ENCODE peak calls at places on chromosomes 13 and 19, in nine cellular contexts. E is NCI-H1092 treated with DMSO at 0.1 percent for 48 hours; G is CD4-positive, alpha-beta T cell; M is heart right ventricle; S is ELF-1; Y is fibroblast of the aortic adventitia; Z is fibroblast of mammary gland; F is activated T-helper 2 cell treated with anti-CD3 and anti-CD28 coated beads, Interferon-gamma antibody, Interleukin-2, Interleukin-4, amounts not matched to agents 10 μg/mL and 5 μg/mL and 100 μg/mL, durations not matched to agents 14 hours and 24 hours and 36 hours; K is mesendoderm. T is an unnamed sample.

GRCh38 chr19:46493236-46494114 is 2.2 kb downstream of the PNMA8B start:
- DNase-seq in E (no peak), Z (no peak), K (peak), M (no peak), F (no peak), S (no peak), Y (peak), G (peak), T (peak)

GRCh38 chr19:6556480-6556879 is 25.7 kb downstream of the TNFSF9 start:
- DNase-seq in S (no peak), Y (peak), F (no peak), E (no peak), K (no peak), G (no peak), Z (no peak), M (no peak), T (no peak)

GRCh38 chr19:50565984-50566903 is 2.0 kb downstream of the LRRC4B start:
- DNase-seq in G (no peak), K (peak), Y (no peak), E (no peak), F (no peak), M (no peak), Z (no peak), S (no peak), T (peak)

GRCh38 chr19:39692166-39692565 is 12.1 kb upstream of the LGALS14 start:
- DNase-seq in S (no peak), Z (peak), E (no peak), G (no peak), K (no peak), F (no peak), M (no peak), Y (no peak), T (no peak)

GRCh38 chr13:31310781-31311180 is 111.0 kb downstream of the B3GLCT start:
- DNase-seq in Z (no peak), M (peak), G (no peak), S (no peak), Y (no peak), F (no peak), K (no peak), E (peak), T (no peak)

GRCh38 chr19:5046339-5047039 is 77.6 kb downstream of the KDM4B start:
- DNase-seq in K (no peak), E (peak), F (no peak), Z (no peak), S (no peak), G (no peak), M (no peak), Y (no peak), T (no peak)

GRCh38 chr13:23687614-23688013 is 117.4 kb downstream of the TNFRSF19 start:
- DNase-seq in E (no peak), G (no peak), F (no peak), M (no peak), K (no peak), S (no peak), Y (no peak), Z (no peak), T (no peak)

GRCh38 chr13:99577934-99578917 is 77.0 kb downstream of the TM9SF2 start:
- DNase-seq in G (no peak), Z (peak), S (no peak), M (no peak), E (no peak), Y (peak), K (peak), F (no peak), T (peak)

GRCh38 chr13:50130686-50131051 is 115.4 kb downstream of the KCNRG start:
- DNase-seq in S (no peak), K (no peak), Y (peak), E (no peak), G (peak), M (peak), F (no peak), Z (peak), T (peak)